ENCODE peak calls at places on chromosome 21, in four cellular contexts. One of them, this sample, is unnamed.

GRCh38 chr21:25639167-25639921 is at the start of gene JAM2:
- DNase-seq in uterus: peak; percentile 57
- DNase-seq in BE2C: peak; percentile 79
- DNase-seq in stomach: no peak
- DNase-seq in this sample: peak; percentile 21

GRCh38 chr21:31546402-31547155 is 112.9 kb upstream of the SOD1 start:
- DNase-seq in uterus: no peak
- DNase-seq in BE2C: no peak
- DNase-seq in stomach: no peak
- DNase-seq in this sample: no peak

GRCh38 chr21:42991992-42992740 is 17.8 kb downstream of the PKNOX1 start:
- DNase-seq in uterus: peak; percentile 90
- DNase-seq in BE2C: no peak
- DNase-seq in stomach: no peak
- DNase-seq in this sample: peak; percentile 37

GRCh38 chr21:42406201-42406601 is 2.5 kb downstream of the UBASH3A start:
- DNase-seq in uterus: no peak
- DNase-seq in BE2C: no peak
- DNase-seq in stomach: no peak
- DNase-seq in this sample: no peak

GRCh38 chr21:33396966-33397365 is 6.2 kb upstream of the IFNGR2 start:
- DNase-seq in uterus: no peak
- DNase-seq in BE2C: no peak
- DNase-seq in stomach: no peak
- DNase-seq in this sample: no peak

GRCh38 chr21:42151148-42152074 is 67.5 kb upstream of the ABCG1 start:
- DNase-seq in uterus: no peak
- DNase-seq in BE2C: no peak
- DNase-seq in stomach: no peak
- DNase-seq in this sample: no peak

GRCh38 chr21:41634858-41635257 is 126.9 kb upstream of the TMPRSS2 start:
- DNase-seq in uterus: no peak
- DNase-seq in BE2C: no peak
- DNase-seq in stomach: no peak
- DNase-seq in this sample: no peak

GRCh38 chr21:43299441-43300277 is 127.3 kb downstream of the SIK1 start:
- DNase-seq in uterus: no peak
- DNase-seq in BE2C: peak; percentile 43
- DNase-seq in stomach: no peak
- DNase-seq in this sample: no peak

GRCh38 chr21:40719615-40720014 is 127.3 kb downstream of the DSCAM start:
- DNase-seq in uterus: no peak
- DNase-seq in BE2C: no peak
- DNase-seq in stomach: no peak
- DNase-seq in this sample: no peak

GRCh38 chr21:17554619-17555472 is 42.0 kb downstream of the CXADR start:
- DNase-seq in uterus: no peak
- DNase-seq in BE2C: peak; percentile 51
- DNase-seq in stomach: no peak
- DNase-seq in this sample: no peak

GRCh38 chr21:41921089-41921819 is 32.6 kb downstream of the C2CD2 start:
- DNase-seq in uterus: no peak
- DNase-seq in BE2C: no peak
- DNase-seq in stomach: no peak
- DNase-seq in this sample: no peak

GRCh38 chr21:22791986-22792560 is 1793.9 kb downstream of the NCAM2 start:
- DNase-seq in uterus: no peak
- DNase-seq in BE2C: peak; percentile 30
- DNase-seq in stomach: no peak
- DNase-seq in this sample: peak; percentile 18

GRCh38 chr21:27555996-27556395 is 589.1 kb upstream of the ADAMTS5 start:
- DNase-seq in uterus: no peak
- DNase-seq in BE2C: no peak
- DNase-seq in stomach: no peak
- DNase-seq in this sample: no peak

GRCh38 chr21:30153697-30154340 is 12.8 kb downstream of the CLDN17 start:
- DNase-seq in uterus: no peak
- DNase-seq in BE2C: no peak
- DNase-seq in stomach: no peak
- DNase-seq in this sample: no peak

GRCh38 chr21:30234643-30235042 is 18.7 kb upstream of the CLDN8 start:
- DNase-seq in uterus: no peak
- DNase-seq in BE2C: no peak
- DNase-seq in stomach: no peak
- DNase-seq in this sample: no peak

GRCh38 chr21:28442085-28442484 is 550.6 kb downstream of the LTN1 start:
- DNase-seq in uterus: no peak
- DNase-seq in BE2C: no peak
- DNase-seq in stomach: no peak
- DNase-seq in this sample: no peak

GRCh38 chr21:28550057-28550825 is 442.4 kb downstream of the LTN1 start:
- DNase-seq in uterus: no peak
- DNase-seq in BE2C: no peak
- DNase-seq in stomach: no peak
- DNase-seq in this sample: no peak

GRCh38 chr21:28148400-28149064 is 844.1 kb downstream of the LTN1 start:
- DNase-seq in uterus: no peak
- DNase-seq in BE2C: peak; percentile 24
- DNase-seq in stomach: peak; percentile 41
- DNase-seq in this sample: no peak

GRCh38 chr21:36849461-36849860 is 117.0 kb downstream of the HLCS start:
- DNase-seq in uterus: no peak
- DNase-seq in BE2C: no peak
- DNase-seq in stomach: no peak
- DNase-seq in this sample: no peak

GRCh38 chr21:17045214-17045835 is 467.5 kb upstream of the CXADR start:
- DNase-seq in uterus: no peak
- DNase-seq in BE2C: no peak
- DNase-seq in stomach: no peak
- DNase-seq in this sample: no peak

GRCh38 chr21:39842741-39843146 is 24.5 kb upstream of the PCP4 start:
- DNase-seq in uterus: no peak
- DNase-seq in BE2C: no peak
- DNase-seq in stomach: no peak
- DNase-seq in this sample: no peak

GRCh38 chr21:31184462-31184861 is 146.2 kb upstream of the KRTAP19-8 start:
- DNase-seq in uterus: no peak
- DNase-seq in BE2C: no peak
- DNase-seq in stomach: no peak
- DNase-seq in this sample: no peak

GRCh38 chr21:26119906-26120305 is 50.7 kb downstream of the APP start:
- DNase-seq in uterus: no peak
- DNase-seq in BE2C: no peak
- DNase-seq in stomach: no peak
- DNase-seq in this sample: no peak

GRCh38 chr21:46366561-46366960 is 42.6 kb downstream of the PCNT start:
- DNase-seq in uterus: no peak
- DNase-seq in BE2C: no peak
- DNase-seq in stomach: no peak
- DNase-seq in this sample: no peak
- H3K36me3 ChIP-seq in uterus: no peaks in the 10 kb centered on the region
- H3K36me3 ChIP-seq in BE2C: peaks cover 46% of the 10 kb centered on the region
- H3K36me3 ChIP-seq in stomach: peaks cover 90% of the 10 kb centered on the region
- H3K36me3 ChIP-seq in this sample: no peaks in the 10 kb centered on the region

GRCh38 chr21:38816400-38816973 is 10.8 kb downstream of the ETS2 start:
- DNase-seq in uterus: no peak
- DNase-seq in BE2C: no peak
- DNase-seq in stomach: no peak
- DNase-seq in this sample: no peak

GRCh38 chr21:38813554-38813953 is 7.8 kb downstream of the ETS2 start:
- DNase-seq in uterus: no peak
- DNase-seq in BE2C: no peak
- DNase-seq in stomach: no peak
- DNase-seq in this sample: no peak

GRCh38 chr21:38815060-38815405 is 9.3 kb downstream of the ETS2 start:
- DNase-seq in uterus: no peak
- DNase-seq in BE2C: no peak
- DNase-seq in stomach: no peak
- DNase-seq in this sample: no peak

GRCh38 chr21:38813143-38813542 is 7.4 kb downstream of the ETS2 start:
- DNase-seq in uterus: no peak
- DNase-seq in BE2C: no peak
- DNase-seq in stomach: no peak
- DNase-seq in this sample: no peak

GRCh38 chr21:38814126-38815059 is 8.7 kb downstream of the ETS2 start:
- DNase-seq in uterus: no peak
- DNase-seq in BE2C: no peak
- DNase-seq in stomach: no peak
- DNase-seq in this sample: peak; percentile 41
- H3K36me3 ChIP-seq in uterus: no peaks in the 10 kb centered on the region
- H3K36me3 ChIP-seq in BE2C: peaks cover 85% of the 10 kb centered on the region
- H3K36me3 ChIP-seq in stomach: peaks cover 87% of the 10 kb centered on the region
- H3K36me3 ChIP-seq in this sample: peaks cover 18% of the 10 kb centered on the region

DNA sequence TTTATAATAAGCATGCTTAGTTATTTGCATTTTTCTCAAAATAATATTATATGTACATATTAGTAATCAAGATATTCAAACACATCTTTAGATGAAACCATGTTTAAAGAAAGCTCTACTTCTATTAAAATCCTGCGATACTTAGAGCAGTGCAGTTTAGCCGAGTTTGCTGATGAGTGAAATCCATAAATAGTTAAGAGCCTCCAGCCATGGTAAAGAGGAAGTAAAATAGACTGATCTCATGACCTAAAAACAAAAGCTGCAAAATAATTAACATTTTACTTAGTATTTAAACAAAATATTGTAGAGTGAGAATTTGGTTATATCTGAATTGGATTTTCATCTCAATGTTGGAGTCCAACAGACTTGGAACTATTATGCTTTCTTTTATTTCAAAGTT is 147.4 kb upstream of the NRIP1 start:
- DNase-seq in uterus: no peak
- DNase-seq in BE2C: no peak
- DNase-seq in stomach: no peak
- DNase-seq in this sample: no peak
- H3K36me3 ChIP-seq in uterus: no peaks in the 10 kb centered on the region
- H3K36me3 ChIP-seq in BE2C: no peaks in the 10 kb centered on the region
- H3K36me3 ChIP-seq in stomach: no peaks in the 10 kb centered on the region
- H3K36me3 ChIP-seq in this sample: no peaks in the 10 kb centered on the region

DNA sequence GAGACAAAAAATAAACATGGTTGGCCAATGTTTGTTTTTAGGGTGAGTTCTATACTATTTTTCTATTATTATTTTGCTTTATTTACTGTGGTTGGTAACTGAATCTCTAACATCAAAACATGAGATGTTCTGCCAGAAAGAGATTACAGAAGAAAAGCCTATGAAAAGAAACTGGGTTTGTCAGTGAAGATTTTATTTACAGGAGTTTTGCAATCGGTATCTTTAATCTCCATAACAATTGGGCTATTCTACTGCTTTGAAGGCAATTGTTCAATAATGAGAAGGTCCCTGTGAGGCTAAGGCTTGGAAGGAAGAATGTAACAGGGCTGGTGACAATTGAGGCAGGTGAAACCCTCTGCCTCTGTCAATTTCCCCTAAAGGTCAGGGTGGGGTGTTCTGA is 155.5 kb downstream of the CLIC6 start:
- DNase-seq in uterus: no peak
- DNase-seq in BE2C: no peak
- DNase-seq in stomach: no peak
- DNase-seq in this sample: no peak
- H3K36me3 ChIP-seq in uterus: no peaks in the 10 kb centered on the region
- H3K36me3 ChIP-seq in BE2C: no peaks in the 10 kb centered on the region
- H3K36me3 ChIP-seq in stomach: peaks cover 44% of the 10 kb centered on the region
- H3K36me3 ChIP-seq in this sample: no peaks in the 10 kb centered on the region

DNA sequence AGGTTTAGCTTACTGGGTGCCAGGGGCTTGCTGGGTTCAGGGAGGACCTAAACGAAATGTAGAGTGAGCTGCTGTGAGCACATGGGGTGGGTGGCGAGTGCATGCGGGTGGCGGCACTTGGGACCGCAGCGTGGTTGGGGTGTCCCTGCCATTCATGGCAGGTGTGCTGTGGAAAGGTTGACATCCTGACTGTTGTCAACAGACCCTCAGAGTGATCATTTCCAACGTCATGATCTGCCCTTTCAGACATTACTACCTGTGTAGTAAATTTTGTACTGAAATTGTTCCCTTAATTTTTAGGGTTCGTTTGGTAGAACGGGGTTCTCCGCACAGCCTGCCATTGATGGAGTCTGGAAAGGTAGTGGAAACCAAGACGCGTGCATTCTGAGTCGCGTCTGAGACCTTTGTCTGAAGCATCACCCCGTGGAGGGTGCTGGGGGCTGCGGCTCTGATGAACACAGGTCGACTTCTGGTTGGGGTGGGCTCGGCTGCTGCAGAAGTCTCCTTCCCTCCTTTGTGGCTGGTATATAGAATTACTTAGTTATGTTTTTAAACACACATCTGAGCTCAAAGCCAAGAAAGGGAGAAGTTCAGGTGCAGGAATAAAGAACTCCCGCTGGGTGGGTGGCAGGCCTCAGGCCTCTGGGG is 43.3 kb downstream of the S100B start:
- DNase-seq in uterus: no peak
- DNase-seq in BE2C: no peak
- DNase-seq in stomach: no peak
- DNase-seq in this sample: no peak
- H3K36me3 ChIP-seq in uterus: no peaks in the 10 kb centered on the region
- H3K36me3 ChIP-seq in BE2C: peaks cover 51% of the 10 kb centered on the region
- H3K36me3 ChIP-seq in stomach: peaks cover 100% of the 10 kb centered on the region
- H3K36me3 ChIP-seq in this sample: peaks cover 4% of the 10 kb centered on the region

GRCh38 chr21:35417762-35418161 is 368.7 kb upstream of the RUNX1 start:
- DNase-seq in uterus: no peak
- DNase-seq in BE2C: no peak
- DNase-seq in stomach: no peak
- DNase-seq in this sample: no peak

GRCh38 chr21:35423694-35424093 is 374.6 kb upstream of the RUNX1 start:
- DNase-seq in uterus: no peak
- DNase-seq in BE2C: no peak
- DNase-seq in stomach: no peak
- DNase-seq in this sample: no peak

GRCh38 chr21:35420658-35421057 is 371.6 kb upstream of the RUNX1 start:
- DNase-seq in uterus: no peak
- DNase-seq in BE2C: no peak
- DNase-seq in stomach: no peak
- DNase-seq in this sample: no peak

GRCh38 chr21:35424122-35424521 is 375.0 kb upstream of the RUNX1 start:
- DNase-seq in uterus: no peak
- DNase-seq in BE2C: no peak
- DNase-seq in stomach: no peak
- DNase-seq in this sample: no peak

DNA sequence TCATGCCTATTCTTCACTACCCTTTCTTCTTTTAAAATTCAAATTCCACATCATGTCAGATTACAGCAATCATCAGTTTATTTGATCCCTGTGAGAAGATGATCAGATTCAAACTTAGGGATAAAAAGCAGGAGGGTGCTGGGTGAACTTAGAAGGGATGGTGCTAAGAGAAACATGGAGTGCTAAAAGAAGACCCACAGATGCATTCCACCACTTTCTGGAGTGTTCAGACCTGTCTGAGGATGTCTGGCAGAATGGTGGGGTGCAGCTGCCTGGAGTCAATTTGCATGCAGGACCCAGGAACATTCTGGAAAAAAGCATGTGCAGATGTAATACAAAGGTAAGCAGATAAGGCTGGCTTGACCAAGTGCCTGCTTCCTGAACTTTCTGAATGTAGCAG is 372.9 kb upstream of the RUNX1 start:
- DNase-seq in uterus: no peak
- DNase-seq in BE2C: no peak
- DNase-seq in stomach: no peak
- DNase-seq in this sample: no peak
- H3K36me3 ChIP-seq in uterus: no peaks in the 10 kb centered on the region
- H3K36me3 ChIP-seq in BE2C: no peaks in the 10 kb centered on the region
- H3K36me3 ChIP-seq in stomach: no peaks in the 10 kb centered on the region
- H3K36me3 ChIP-seq in this sample: no peaks in the 10 kb centered on the region